ENCODE peak calls at places on chromosomes 5 and 9, in nine cellular contexts. One of them, this sample, is unnamed.

GRCh38 chr5:20974423-20974822 is 986.4 kb upstream of the CDH18 start:
- DNase-seq in fibroblast of the aortic adventitia: no peak
- DNase-seq in mammary epithelial cell: no peak
- DNase-seq in fibroblast of lung: peak
- DNase-seq in endodermal cell: no peak
- DNase-seq in upper lobe of right lung: no peak
- DNase-seq in cardiac muscle cell: no peak
- DNase-seq in dorsolateral prefrontal cortex: no peak
- DNase-seq in transverse colon: no peak
- DNase-seq in this sample: no peak

GRCh38 chr9:6632516-6633328 is 12.8 kb downstream of the GLDC start:
- DNase-seq in fibroblast of the aortic adventitia: no peak
- DNase-seq in mammary epithelial cell: no peak
- DNase-seq in fibroblast of lung: no peak
- DNase-seq in endodermal cell: peak
- DNase-seq in upper lobe of right lung: no peak
- DNase-seq in cardiac muscle cell: no peak
- DNase-seq in dorsolateral prefrontal cortex: no peak
- DNase-seq in transverse colon: peak
- DNase-seq in this sample: no peak

GRCh38 chr9:88748566-88749238 is 213.7 kb downstream of the NXNL2 start:
- DNase-seq in fibroblast of the aortic adventitia: peak
- DNase-seq in mammary epithelial cell: no peak
- DNase-seq in fibroblast of lung: peak
- DNase-seq in endodermal cell: no peak
- DNase-seq in upper lobe of right lung: no peak
- DNase-seq in cardiac muscle cell: peak
- DNase-seq in dorsolateral prefrontal cortex: no peak
- DNase-seq in transverse colon: no peak
- DNase-seq in this sample: no peak

GRCh38 chr9:118473527-118473926 is 769.3 kb downstream of the TLR4 start:
- DNase-seq in fibroblast of the aortic adventitia: no peak
- DNase-seq in mammary epithelial cell: no peak
- DNase-seq in fibroblast of lung: no peak
- DNase-seq in endodermal cell: peak
- DNase-seq in upper lobe of right lung: no peak
- DNase-seq in cardiac muscle cell: no peak
- DNase-seq in dorsolateral prefrontal cortex: no peak
- DNase-seq in transverse colon: no peak
- DNase-seq in this sample: no peak

GRCh38 chr5:16082053-16082452 is 97.5 kb downstream of the MARCHF11 start:
- DNase-seq in fibroblast of the aortic adventitia: no peak
- DNase-seq in mammary epithelial cell: no peak
- DNase-seq in fibroblast of lung: peak
- DNase-seq in endodermal cell: no peak
- DNase-seq in upper lobe of right lung: no peak
- DNase-seq in cardiac muscle cell: no peak
- DNase-seq in dorsolateral prefrontal cortex: no peak
- DNase-seq in transverse colon: no peak
- DNase-seq in this sample: no peak

GRCh38 chr5:139893873-139894272 is 98.3 kb downstream of the PSD2 start:
- DNase-seq in fibroblast of the aortic adventitia: no peak
- DNase-seq in mammary epithelial cell: no peak
- DNase-seq in fibroblast of lung: no peak
- DNase-seq in endodermal cell: no peak
- DNase-seq in upper lobe of right lung: peak
- DNase-seq in cardiac muscle cell: no peak
- DNase-seq in dorsolateral prefrontal cortex: no peak
- DNase-seq in transverse colon: no peak
- DNase-seq in this sample: no peak

GRCh38 chr9:118271936-118272335 is 567.7 kb downstream of the TLR4 start:
- DNase-seq in fibroblast of the aortic adventitia: no peak
- DNase-seq in mammary epithelial cell: peak
- DNase-seq in fibroblast of lung: peak
- DNase-seq in endodermal cell: no peak
- DNase-seq in upper lobe of right lung: no peak
- DNase-seq in cardiac muscle cell: no peak
- DNase-seq in dorsolateral prefrontal cortex: no peak
- DNase-seq in transverse colon: no peak
- DNase-seq in this sample: no peak

GRCh38 chr9:5288591-5288990 is 15.9 kb downstream of the RLN2 start:
- DNase-seq in fibroblast of the aortic adventitia: peak
- DNase-seq in mammary epithelial cell: no peak
- DNase-seq in fibroblast of lung: peak
- DNase-seq in endodermal cell: no peak
- DNase-seq in upper lobe of right lung: no peak
- DNase-seq in cardiac muscle cell: peak
- DNase-seq in dorsolateral prefrontal cortex: no peak
- DNase-seq in transverse colon: no peak
- DNase-seq in this sample: no peak

GRCh38 chr5:143536364-143536763 is 132.9 kb upstream of the NR3C1 start:
- DNase-seq in fibroblast of the aortic adventitia: peak
- DNase-seq in mammary epithelial cell: peak
- DNase-seq in fibroblast of lung: peak
- DNase-seq in endodermal cell: no peak
- DNase-seq in upper lobe of right lung: no peak
- DNase-seq in cardiac muscle cell: peak
- DNase-seq in dorsolateral prefrontal cortex: no peak
- DNase-seq in transverse colon: no peak
- DNase-seq in this sample: peak

GRCh38 chr9:34139477-34140146 is 13.1 kb upstream of the DCAF12 start:
- DNase-seq in fibroblast of the aortic adventitia: peak
- DNase-seq in mammary epithelial cell: peak
- DNase-seq in fibroblast of lung: peak
- DNase-seq in endodermal cell: peak
- DNase-seq in upper lobe of right lung: no peak
- DNase-seq in cardiac muscle cell: peak
- DNase-seq in dorsolateral prefrontal cortex: no peak
- DNase-seq in transverse colon: peak
- DNase-seq in this sample: peak

GRCh38 chr9:75451505-75451904 is 363.2 kb downstream of the OSTF1 start:
- DNase-seq in fibroblast of the aortic adventitia: no peak
- DNase-seq in mammary epithelial cell: no peak
- DNase-seq in fibroblast of lung: peak
- DNase-seq in endodermal cell: no peak
- DNase-seq in upper lobe of right lung: no peak
- DNase-seq in cardiac muscle cell: no peak
- DNase-seq in dorsolateral prefrontal cortex: no peak
- DNase-seq in transverse colon: no peak
- DNase-seq in this sample: no peak

GRCh38 chr9:91720313-91720712 is 229.7 kb downstream of the ROR2 start:
- DNase-seq in fibroblast of the aortic adventitia: peak
- DNase-seq in mammary epithelial cell: peak
- DNase-seq in fibroblast of lung: peak
- DNase-seq in endodermal cell: peak
- DNase-seq in upper lobe of right lung: no peak
- DNase-seq in cardiac muscle cell: no peak
- DNase-seq in dorsolateral prefrontal cortex: no peak
- DNase-seq in transverse colon: no peak
- DNase-seq in this sample: no peak

GRCh38 chr9:91716815-91717214 is 233.2 kb downstream of the ROR2 start:
- DNase-seq in fibroblast of the aortic adventitia: no peak
- DNase-seq in mammary epithelial cell: no peak
- DNase-seq in fibroblast of lung: no peak
- DNase-seq in endodermal cell: no peak
- DNase-seq in upper lobe of right lung: no peak
- DNase-seq in cardiac muscle cell: no peak
- DNase-seq in dorsolateral prefrontal cortex: no peak
- DNase-seq in transverse colon: no peak
- DNase-seq in this sample: no peak

GRCh38 chr9:91716239-91716638 is 233.8 kb downstream of the ROR2 start:
- DNase-seq in fibroblast of the aortic adventitia: no peak
- DNase-seq in mammary epithelial cell: no peak
- DNase-seq in fibroblast of lung: no peak
- DNase-seq in endodermal cell: no peak
- DNase-seq in upper lobe of right lung: no peak
- DNase-seq in cardiac muscle cell: no peak
- DNase-seq in dorsolateral prefrontal cortex: no peak
- DNase-seq in transverse colon: no peak
- DNase-seq in this sample: no peak

GRCh38 chr9:91720746-91721705 is 229.0 kb downstream of the ROR2 start:
- DNase-seq in fibroblast of the aortic adventitia: no peak
- DNase-seq in mammary epithelial cell: no peak
- DNase-seq in fibroblast of lung: no peak
- DNase-seq in endodermal cell: peak
- DNase-seq in upper lobe of right lung: no peak
- DNase-seq in cardiac muscle cell: no peak
- DNase-seq in dorsolateral prefrontal cortex: no peak
- DNase-seq in transverse colon: no peak
- DNase-seq in this sample: no peak

DNA sequence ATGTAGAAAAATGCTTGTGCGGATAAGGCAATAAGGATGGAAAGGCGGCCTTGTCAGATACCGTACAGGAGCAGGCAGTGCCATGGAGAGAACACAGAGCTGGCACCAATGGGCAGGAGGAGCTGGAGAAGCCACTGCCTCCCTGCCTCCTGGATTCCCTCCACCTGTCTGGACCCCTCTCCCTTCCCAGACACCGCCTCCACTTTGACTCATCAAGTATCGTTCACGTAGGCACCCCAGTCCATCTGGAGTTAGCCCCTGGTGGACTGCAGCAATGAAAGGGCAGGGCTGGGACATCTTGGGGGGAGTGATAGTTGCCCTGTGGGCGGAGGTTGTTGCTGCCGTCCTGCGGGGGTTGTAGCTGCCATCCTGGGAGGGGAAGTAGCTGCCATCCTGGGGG is 232.0 kb downstream of the ROR2 start:
- DNase-seq in fibroblast of the aortic adventitia: no peak
- DNase-seq in mammary epithelial cell: no peak
- DNase-seq in fibroblast of lung: no peak
- DNase-seq in endodermal cell: peak
- DNase-seq in upper lobe of right lung: no peak
- DNase-seq in cardiac muscle cell: no peak
- DNase-seq in dorsolateral prefrontal cortex: no peak
- DNase-seq in transverse colon: no peak
- DNase-seq in this sample: no peak
- H3K4me3 ChIP-seq in fibroblast of the aortic adventitia: no peak
- H3K4me3 ChIP-seq in mammary epithelial cell: no peak
- H3K4me3 ChIP-seq in fibroblast of lung: no peak
- H3K4me3 ChIP-seq in endodermal cell: no peak
- H3K4me3 ChIP-seq in upper lobe of right lung: no peak
- H3K4me3 ChIP-seq in cardiac muscle cell: no peak
- H3K4me3 ChIP-seq in dorsolateral prefrontal cortex: no peak
- H3K4me3 ChIP-seq in transverse colon: no peak
- H3K4me3 ChIP-seq in this sample: no peak

GRCh38 chr5:95845401-95845800 is 22.9 kb upstream of the GLRX start:
- DNase-seq in fibroblast of the aortic adventitia: no peak
- DNase-seq in mammary epithelial cell: no peak
- DNase-seq in fibroblast of lung: no peak
- DNase-seq in endodermal cell: no peak
- DNase-seq in upper lobe of right lung: no peak
- DNase-seq in cardiac muscle cell: no peak
- DNase-seq in dorsolateral prefrontal cortex: no peak
- DNase-seq in transverse colon: no peak
- DNase-seq in this sample: no peak

GRCh38 chr5:95846554-95847260 is 24.2 kb upstream of the GLRX start:
- DNase-seq in fibroblast of the aortic adventitia: peak
- DNase-seq in mammary epithelial cell: peak
- DNase-seq in fibroblast of lung: peak
- DNase-seq in endodermal cell: peak
- DNase-seq in upper lobe of right lung: no peak
- DNase-seq in cardiac muscle cell: peak
- DNase-seq in dorsolateral prefrontal cortex: peak
- DNase-seq in transverse colon: peak
- DNase-seq in this sample: peak

GRCh38 chr5:95848701-95849100 is 26.2 kb upstream of the GLRX start:
- DNase-seq in fibroblast of the aortic adventitia: peak
- DNase-seq in mammary epithelial cell: no peak
- DNase-seq in fibroblast of lung: peak
- DNase-seq in endodermal cell: no peak
- DNase-seq in upper lobe of right lung: no peak
- DNase-seq in cardiac muscle cell: peak
- DNase-seq in dorsolateral prefrontal cortex: no peak
- DNase-seq in transverse colon: no peak
- DNase-seq in this sample: no peak

GRCh38 chr5:95850391-95850894 is 27.9 kb upstream of the GLRX start:
- DNase-seq in fibroblast of the aortic adventitia: no peak
- DNase-seq in mammary epithelial cell: no peak
- DNase-seq in fibroblast of lung: no peak
- DNase-seq in endodermal cell: no peak
- DNase-seq in upper lobe of right lung: no peak
- DNase-seq in cardiac muscle cell: peak
- DNase-seq in dorsolateral prefrontal cortex: no peak
- DNase-seq in transverse colon: no peak
- DNase-seq in this sample: no peak

GRCh38 chr5:95847261-95847592 is 24.7 kb upstream of the GLRX start:
- DNase-seq in fibroblast of the aortic adventitia: no peak
- DNase-seq in mammary epithelial cell: no peak
- DNase-seq in fibroblast of lung: no peak
- DNase-seq in endodermal cell: no peak
- DNase-seq in upper lobe of right lung: no peak
- DNase-seq in cardiac muscle cell: no peak
- DNase-seq in dorsolateral prefrontal cortex: no peak
- DNase-seq in transverse colon: no peak
- DNase-seq in this sample: no peak
- TF ChIP-seq CTCF in fibroblast of the aortic adventitia: no peak
- TF ChIP-seq CTCF in mammary epithelial cell: no peak
- TF ChIP-seq CTCF in fibroblast of lung: no peak
- TF ChIP-seq CTCF in endodermal cell: no peak
- TF ChIP-seq CTCF in upper lobe of right lung: peak
- TF ChIP-seq CTCF in cardiac muscle cell: no peak
- TF ChIP-seq CTCF in dorsolateral prefrontal cortex: no peak
- TF ChIP-seq CTCF in transverse colon: no peak
- TF ChIP-seq CTCF in this sample: no peak

GRCh38 chr5:141135030-141135717 is at the start of gene PCDHB5:
- DNase-seq in fibroblast of the aortic adventitia: peak
- DNase-seq in mammary epithelial cell: no peak
- DNase-seq in fibroblast of lung: peak
- DNase-seq in endodermal cell: peak
- DNase-seq in upper lobe of right lung: no peak
- DNase-seq in cardiac muscle cell: peak
- DNase-seq in dorsolateral prefrontal cortex: no peak
- DNase-seq in transverse colon: no peak
- DNase-seq in this sample: no peak
- H3K4me3 ChIP-seq in fibroblast of the aortic adventitia: peak
- H3K4me3 ChIP-seq in mammary epithelial cell: no peak
- H3K4me3 ChIP-seq in fibroblast of lung: peak
- H3K4me3 ChIP-seq in endodermal cell: peak
- H3K4me3 ChIP-seq in upper lobe of right lung: peak
- H3K4me3 ChIP-seq in cardiac muscle cell: peak
- H3K4me3 ChIP-seq in dorsolateral prefrontal cortex: peak
- H3K4me3 ChIP-seq in transverse colon: peak
- H3K4me3 ChIP-seq in this sample: no peak

GRCh38 chr9:120324996-120325642 is 254.8 kb downstream of the CDK5RAP2 start:
- DNase-seq in fibroblast of the aortic adventitia: no peak
- DNase-seq in mammary epithelial cell: no peak
- DNase-seq in fibroblast of lung: no peak
- DNase-seq in endodermal cell: peak
- DNase-seq in upper lobe of right lung: no peak
- DNase-seq in cardiac muscle cell: no peak
- DNase-seq in dorsolateral prefrontal cortex: no peak
- DNase-seq in transverse colon: no peak
- DNase-seq in this sample: no peak
- TF ChIP-seq CTCF in fibroblast of the aortic adventitia: no peak
- TF ChIP-seq CTCF in mammary epithelial cell: no peak
- TF ChIP-seq CTCF in fibroblast of lung: no peak
- TF ChIP-seq CTCF in endodermal cell: peak
- TF ChIP-seq CTCF in upper lobe of right lung: no peak
- TF ChIP-seq CTCF in cardiac muscle cell: no peak
- TF ChIP-seq CTCF in dorsolateral prefrontal cortex: no peak
- TF ChIP-seq CTCF in transverse colon: no peak
- TF ChIP-seq CTCF in this sample: no peak